ENCODE peak calls at places on chromosomes 4 and X, in five cellular contexts. K is H9, V is adrenal gland, F is uterus, G is neural crest cell. E is an unnamed sample.

GRCh38 chr4:141254326-141254725 is 33.6 kb downstream of the ZNF330 start:
- DNase-seq in K (peak; percentile 31), V (no peak), F (no peak), G (no peak), E (no peak)

GRCh38 chr4:83589283-83589682 is 53.4 kb downstream of the GPAT3 start:
- DNase-seq in K (no peak), V (no peak), F (no peak), G (no peak), E (no peak)

GRCh38 chr4:52606766-52607165 is 52.3 kb downstream of the USP46 start:
- DNase-seq in K (no peak), V (no peak), F (no peak), G (no peak), E (no peak)

GRCh38 chr4:108272566-108272965 is 103.8 kb upstream of the LEF1 start:
- DNase-seq in K (no peak), V (no peak), F (no peak), G (no peak), E (no peak)

GRCh38 chr4:20428410-20429160 is 176.9 kb downstream of the SLIT2 start:
- DNase-seq in K (no peak), V (no peak), F (no peak), G (no peak), E (no peak)

GRCh38 chrX:37785569-37785968 is 5.7 kb downstream of the CYBB start:
- DNase-seq in K (no peak), V (no peak), F (no peak), G (no peak), E (no peak)

GRCh38 chr4:185841451-185841850 is 29.5 kb upstream of the SORBS2 start:
- DNase-seq in K (no peak), V (no peak), F (no peak), G (no peak), E (peak; percentile 66)

GRCh38 chrX:154526901-154527675 is 11.1 kb upstream of the FAM3A start:
- DNase-seq in K (peak; percentile 83), V (peak; percentile 73), F (peak; percentile 82), G (peak; percentile 60), E (peak; percentile 84)

GRCh38 chr4:153248641-153249198 is 44.5 kb downstream of the TRIM2 start:
- DNase-seq in K (peak; percentile 61), V (no peak), F (peak; percentile 22), G (no peak), E (no peak)

GRCh38 chrX:73647212-73647611 is 84.2 kb downstream of the CHIC1 start:
- DNase-seq in K (no peak), V (no peak), F (no peak), G (no peak), E (no peak)

GRCh38 chr4:111283066-111283677 is 660.3 kb upstream of the PITX2 start:
- DNase-seq in K (peak; percentile 52), V (peak; percentile 31), F (peak; percentile 12), G (peak; percentile 62), E (peak; percentile 63)

GRCh38 chr4:13088726-13089658 is 395.1 kb downstream of the RAB28 start:
- DNase-seq in K (no peak), V (no peak), F (no peak), G (no peak), E (no peak)

GRCh38 chr4:38516194-38516593 is 147.8 kb upstream of the KLF3 start:
- DNase-seq in K (no peak), V (no peak), F (no peak), G (no peak), E (no peak)

GRCh38 chr4:102139132-102139573 is 206.1 kb downstream of the SLC39A8 start:
- DNase-seq in K (no peak), V (no peak), F (no peak), G (no peak), E (no peak)

GRCh38 chr4:42078184-42078801 is 74.2 kb downstream of the BEND4 start:
- DNase-seq in K (no peak), V (no peak), F (no peak), G (no peak), E (no peak)

GRCh38 chr4:40149960-40150385 is 46.9 kb upstream of the RHOH start:
- DNase-seq in K (peak; percentile 61), V (peak; percentile 63), F (peak; percentile 35), G (peak; percentile 54), E (peak; percentile 71)

GRCh38 chrX:10199212-10199611 is 42.4 kb downstream of the CLCN4 start:
- DNase-seq in K (no peak), V (no peak), F (no peak), G (no peak), E (peak; percentile 64)

GRCh38 chr4:94746746-94747145 is 11.0 kb upstream of the BMPR1B start:
- DNase-seq in K (no peak), V (no peak), F (no peak), G (no peak), E (no peak)

GRCh38 chrX:152878976-152879755 is 18.7 kb upstream of the ZNF185 start:
- DNase-seq in K (no peak), V (no peak), F (no peak), G (no peak), E (no peak)

GRCh38 chr4:6319530-6320150 is 50.0 kb downstream of the WFS1 start:
- DNase-seq in K (no peak), V (no peak), F (no peak), G (no peak), E (no peak)

GRCh38 chr4:143335979-143336827 is 473 bp upstream of the GAB1 start:
- DNase-seq in K (peak; percentile 95), V (peak; percentile 92), F (peak; percentile 87), G (peak; percentile 81), E (peak; percentile 84)

GRCh38 chrX:134908235-134908834 is 82.5 kb upstream of the SMIM10 start:
- DNase-seq in K (no peak), V (no peak), F (no peak), G (no peak), E (no peak)
- TF ChIP-seq CTCF in K (no peak), V (peak; percentile 24), F (peak; percentile 23), G (peak; percentile 38), E (no peak)

DNA sequence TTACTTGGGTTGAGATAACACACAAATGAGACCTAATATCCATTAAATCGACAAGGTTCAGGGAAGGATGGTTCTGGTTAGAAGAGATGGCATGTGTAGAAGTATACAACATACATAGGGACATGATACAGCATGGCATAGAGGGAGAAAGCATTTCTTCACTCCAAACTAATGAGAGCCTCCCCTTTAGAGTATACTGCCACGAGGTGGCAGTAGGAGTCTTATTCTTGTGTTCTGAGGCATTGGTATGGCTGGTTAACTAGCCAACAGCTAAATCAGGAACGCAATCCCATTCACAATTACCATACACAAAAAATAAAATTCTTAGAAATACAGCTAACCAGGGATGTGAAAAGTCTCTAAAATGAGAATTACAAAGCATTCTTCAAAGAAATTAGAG is 29.1 kb upstream of the TRO start:
- DNase-seq in K (no peak), V (peak; percentile 21), F (no peak), G (no peak), E (peak; percentile 43)
- TF ChIP-seq CTCF in K (peak; percentile 65), V (peak; percentile 45), F (no peak), G (peak; percentile 59), E (peak; percentile 41)

GRCh38 chrX:56563231-56564116 is at the start of gene UBQLN2:
- DNase-seq in K (peak; percentile 71), V (peak; percentile 83), F (peak; percentile 78), G (peak; percentile 50), E (peak; percentile 82)
- TF ChIP-seq CTCF in K (no peak), V (peak; percentile 31), F (no peak), G (peak; percentile 28), E (no peak)

DNA sequence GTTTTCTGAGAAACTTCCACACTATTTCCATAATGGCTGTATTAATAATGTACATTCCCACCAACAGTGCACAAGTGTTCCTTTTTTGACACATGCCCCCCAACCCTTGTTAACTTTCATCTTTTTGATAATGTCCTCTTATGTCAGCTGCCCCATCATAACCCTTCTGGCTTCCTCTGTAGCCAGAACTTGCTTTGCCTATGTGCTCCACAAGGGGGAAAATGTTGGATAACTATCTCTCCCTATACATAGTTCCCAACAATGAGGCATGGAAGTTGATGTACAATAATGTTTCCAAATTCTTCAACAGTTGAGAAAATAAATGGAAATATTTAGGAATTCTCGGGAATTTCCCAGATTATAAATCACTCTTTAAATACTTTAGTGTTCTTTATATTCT is 142.9 kb downstream of the ASB9 start:
- DNase-seq in K (no peak), V (no peak), F (no peak), G (no peak), E (no peak)
- TF ChIP-seq CTCF in K (peak; percentile 36), V (no peak), F (no peak), G (no peak), E (no peak)

DNA sequence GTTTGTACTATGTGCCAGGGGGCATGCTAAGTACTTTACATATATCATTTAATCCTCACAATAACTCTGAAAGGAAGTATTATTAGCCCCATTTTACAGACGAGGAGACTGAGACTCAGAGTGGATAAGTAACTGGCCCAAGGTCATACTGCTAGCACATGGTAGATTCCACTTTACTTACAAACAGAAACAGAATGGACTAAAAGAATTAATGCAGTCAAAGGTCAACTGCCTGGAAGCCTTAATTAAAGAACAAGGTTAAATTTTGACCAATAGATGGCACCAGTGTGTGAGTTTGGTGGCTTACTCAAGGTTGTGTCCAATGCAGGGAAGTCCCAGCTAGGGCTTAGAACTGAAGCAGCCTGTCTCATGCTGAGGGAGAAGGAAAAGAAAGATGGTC is 4.7 kb downstream of the RIPPLY1 start:
- DNase-seq in K (no peak), V (no peak), F (no peak), G (no peak), E (peak; percentile 46)
- TF ChIP-seq CTCF in K (peak; percentile 62), V (peak; percentile 38), F (no peak), G (peak; percentile 53), E (no peak)

GRCh38 chr4:22552802-22553201 is 36.9 kb upstream of the ADGRA3 start:
- DNase-seq in K (no peak), V (no peak), F (no peak), G (no peak), E (no peak)
- TF ChIP-seq CTCF in K (peak; percentile 19), V (no peak), F (no peak), G (no peak), E (no peak)